ENCODE peak calls at places on chromosomes 13 and 19, in eight cellular contexts. U is Caco-2, X is ovary, H is neural crest cell, N is fibroblast of lung, G is retinal pigment epithelial cell, M is endodermal cell, K is pancreas. R is an unnamed sample.

GRCh38 chr19:19871932-19872331 is 6.2 kb downstream of the ZNF253 start:
- DNase-seq in U (no peak), K (no peak), N (no peak), M (no peak), X (no peak), G (no peak), H (no peak), R (no peak)

GRCh38 chr19:11269408-11269807 is 7.1 kb upstream of the DOCK6 start:
- DNase-seq in N (peak), M (no peak), K (no peak), X (no peak), U (no peak), H (no peak), G (no peak), R (no peak)

GRCh38 chr19:44788971-44789370 is 11.3 kb downstream of the CBLC start:
- DNase-seq in H (no peak), M (no peak), K (no peak), G (no peak), N (no peak), U (no peak), X (no peak), R (no peak)

GRCh38 chr13:40479196-40479845 is 187.1 kb downstream of the FOXO1 start:
- DNase-seq in H (peak), M (no peak), X (no peak), K (no peak), G (no peak), N (no peak), U (no peak), R (no peak)

GRCh38 chr13:92826197-92826596 is 400.4 kb upstream of the GPC6 start:
- DNase-seq in G (no peak), K (peak), N (no peak), H (no peak), U (no peak), X (no peak), M (no peak), R (no peak)

GRCh38 chr19:56119585-56119978 is 1.5 kb downstream of the ZNF787 start:
- DNase-seq in M (no peak), N (no peak), U (no peak), H (no peak), X (no peak), G (no peak), K (no peak), R (peak)

GRCh38 chr19:41863209-41863931 is 3.3 kb downstream of the RPS19 start:
- DNase-seq in M (no peak), G (no peak), U (no peak), H (no peak), N (no peak), K (no peak), X (no peak), R (no peak)

GRCh38 chr19:34669305-34669704 is 7.7 kb downstream of the SCGB2B2 start:
- DNase-seq in U (no peak), N (no peak), G (no peak), X (no peak), H (no peak), M (no peak), K (peak), R (no peak)

GRCh38 chr19:15428956-15429824 is 10.4 kb upstream of the AKAP8L start:
- DNase-seq in K (no peak), U (no peak), G (no peak), N (no peak), M (no peak), H (no peak), X (no peak), R (no peak)

GRCh38 chr19:45852941-45853340 is 10.0 kb downstream of the SYMPK start:
- DNase-seq in U (no peak), H (no peak), K (no peak), G (no peak), X (no peak), N (no peak), M (no peak), R (no peak)

GRCh38 chr19:49690656-49691242 is at the start of gene CPT1C:
- DNase-seq in K (peak), M (peak), G (no peak), U (no peak), H (peak), X (peak), N (peak), R (no peak)

GRCh38 chr13:27194895-27195764 is 23.5 kb upstream of the USP12 start:
- DNase-seq in H (no peak), M (no peak), X (no peak), U (peak), N (peak), G (peak), K (no peak), R (peak)

GRCh38 chr13:59750860-59751259 is 412.9 kb downstream of the DIAPH3 start:
- DNase-seq in U (peak), H (peak), K (peak), N (peak), G (peak), X (no peak), M (peak), R (no peak)

GRCh38 chr13:40171566-40171965 is 494.9 kb downstream of the FOXO1 start:
- DNase-seq in H (no peak), X (no peak), N (no peak), G (no peak), M (no peak), K (no peak), U (no peak), R (no peak)

GRCh38 chr19:39223703-39224279 is 19.7 kb upstream of the SYCN start:
- DNase-seq in K (no peak), H (no peak), U (peak), N (peak), G (no peak), X (no peak), M (peak), R (peak)

GRCh38 chr19:33133438-33134031 is 1.6 kb downstream of the WDR88 start:
- DNase-seq in K (peak), U (peak), M (peak), X (no peak), H (no peak), N (peak), G (no peak), R (no peak)

GRCh38 chr19:35509861-35510625 is 3.4 kb downstream of the DMKN start:
- DNase-seq in K (peak), U (peak), M (peak), H (peak), N (peak), X (peak), G (no peak), R (peak)

GRCh38 chr19:12484011-12484370 is 625 bp downstream of the ZNF709 start:
- DNase-seq in M (no peak), H (no peak), G (no peak), N (peak), U (no peak), K (no peak), X (no peak), R (no peak)

GRCh38 chr13:59269476-59269875 is 894.3 kb downstream of the DIAPH3 start:
- DNase-seq in G (peak), N (peak), M (no peak), X (no peak), H (no peak), K (no peak), U (no peak), R (no peak)

GRCh38 chr19:55091126-55091910 is 15.6 kb downstream of the EPS8L1 start:
- DNase-seq in X (no peak), K (peak), M (peak), H (no peak), U (no peak), N (no peak), G (no peak), R (no peak)

GRCh38 chr19:33387351-33388230 is 14.1 kb downstream of the CEBPG start:
- DNase-seq in M (no peak), K (no peak), H (no peak), U (no peak), X (no peak), G (no peak), N (no peak), R (no peak)

GRCh38 chr13:70835349-70835748 is 727.1 kb upstream of the KLHL1 start:
- DNase-seq in N (no peak), H (no peak), U (no peak), M (no peak), K (no peak), X (no peak), G (no peak), R (no peak)

GRCh38 chr19:3065675-3066357 is 3.5 kb upstream of the TLE5 start:
- DNase-seq in U (peak), M (no peak), X (no peak), K (peak), G (no peak), H (no peak), N (no peak), R (no peak)

GRCh38 chr19:31325342-31325741 is 23.9 kb downstream of the TSHZ3 start:
- DNase-seq in K (no peak), X (no peak), M (peak), U (no peak), N (no peak), H (no peak), G (no peak), R (no peak)

GRCh38 chr13:113882266-113882627 is 18.4 kb upstream of the GAS6 start:
- DNase-seq in H (no peak), U (no peak), N (no peak), M (no peak), X (no peak), G (no peak), K (no peak), R (no peak)

GRCh38 chr19:29329460-29330134 is 116.6 kb upstream of the UQCRFS1 start:
- DNase-seq in M (peak), H (peak), X (no peak), U (peak), K (no peak), G (no peak), N (no peak), R (no peak)

GRCh38 chr13:38688674-38689073 is 1.8 kb downstream of the FREM2 start:
- DNase-seq in N (no peak), G (no peak), K (peak), M (no peak), U (no peak), H (no peak), X (peak), R (no peak)

GRCh38 chr19:17420267-17420924 is 549 bp downstream of the MVB12A start:
- DNase-seq in X (peak), H (peak), M (peak), N (no peak), K (no peak), U (peak), G (no peak), R (peak)

GRCh38 chr13:39655569-39656324 is at the start of gene COG6:
- DNase-seq in K (peak), X (peak), M (peak), H (peak), U (peak), N (peak), G (peak), R (peak)

GRCh38 chr13:69980799-69981198 is 126.8 kb upstream of the ATXN8OS start:
- DNase-seq in N (no peak), K (no peak), M (no peak), U (no peak), H (no peak), X (no peak), G (no peak), R (no peak)

GRCh38 chr13:101305981-101306411 is 110.3 kb downstream of the NALCN start:
- DNase-seq in N (no peak), U (no peak), G (no peak), X (no peak), K (no peak), H (no peak), M (no peak), R (no peak)

GRCh38 chr13:40546047-40546446 is 120.4 kb downstream of the FOXO1 start:
- DNase-seq in K (no peak), U (no peak), N (no peak), G (no peak), M (peak), H (no peak), X (no peak), R (no peak)

DNA sequence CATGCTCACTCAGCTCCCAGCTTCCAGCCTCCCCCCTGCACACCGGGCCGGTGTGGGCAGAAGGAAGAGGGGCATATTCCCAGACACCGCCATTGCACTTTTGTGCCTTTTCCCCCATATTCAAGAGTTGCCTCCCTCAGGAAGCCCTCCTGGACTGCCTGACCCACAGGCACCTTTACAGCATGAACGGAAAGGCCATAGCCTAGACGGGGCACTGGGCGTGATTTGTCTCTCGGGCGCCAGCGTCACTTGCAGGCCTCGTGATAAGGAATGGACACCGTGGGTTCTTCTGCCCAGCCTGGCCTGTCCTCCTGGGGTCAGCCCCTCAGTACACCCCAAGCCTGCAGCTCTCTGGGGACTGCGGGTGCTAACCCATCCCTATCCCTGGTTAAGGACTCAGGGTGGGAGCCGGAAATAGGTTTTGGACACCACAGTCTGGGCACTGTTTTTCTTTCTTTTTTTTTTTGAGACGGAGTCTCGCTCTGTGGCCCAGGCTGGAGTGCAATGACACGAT is 933 bp upstream of the UQCR11 start:
- DNase-seq in M (no peak), X (no peak), G (no peak), K (no peak), U (no peak), H (no peak), N (no peak), R (no peak)
- TF ChIP-seq CTCF in M (no peak), X (no peak), G (no peak), K (no peak), U (no peak), H (no peak), N (no peak), R (no peak)

GRCh38 chr13:98481511-98481951 is 95.4 kb downstream of the STK24 start:
- DNase-seq in K (no peak), M (no peak), H (no peak), U (no peak), X (no peak), N (peak), G (no peak), R (no peak)

GRCh38 chr13:98480915-98481510 is 95.9 kb downstream of the STK24 start:
- DNase-seq in G (no peak), K (no peak), X (no peak), U (no peak), H (no peak), M (no peak), N (peak), R (no peak)

GRCh38 chr13:98483636-98484288 is 93.1 kb downstream of the STK24 start:
- DNase-seq in N (peak), M (no peak), K (no peak), X (no peak), H (no peak), U (no peak), G (no peak), R (no peak)

GRCh38 chr13:98484289-98485219 is 92.4 kb downstream of the STK24 start:
- DNase-seq in N (peak), M (peak), U (peak), G (peak), H (peak), X (peak), K (peak), R (peak)

DNA sequence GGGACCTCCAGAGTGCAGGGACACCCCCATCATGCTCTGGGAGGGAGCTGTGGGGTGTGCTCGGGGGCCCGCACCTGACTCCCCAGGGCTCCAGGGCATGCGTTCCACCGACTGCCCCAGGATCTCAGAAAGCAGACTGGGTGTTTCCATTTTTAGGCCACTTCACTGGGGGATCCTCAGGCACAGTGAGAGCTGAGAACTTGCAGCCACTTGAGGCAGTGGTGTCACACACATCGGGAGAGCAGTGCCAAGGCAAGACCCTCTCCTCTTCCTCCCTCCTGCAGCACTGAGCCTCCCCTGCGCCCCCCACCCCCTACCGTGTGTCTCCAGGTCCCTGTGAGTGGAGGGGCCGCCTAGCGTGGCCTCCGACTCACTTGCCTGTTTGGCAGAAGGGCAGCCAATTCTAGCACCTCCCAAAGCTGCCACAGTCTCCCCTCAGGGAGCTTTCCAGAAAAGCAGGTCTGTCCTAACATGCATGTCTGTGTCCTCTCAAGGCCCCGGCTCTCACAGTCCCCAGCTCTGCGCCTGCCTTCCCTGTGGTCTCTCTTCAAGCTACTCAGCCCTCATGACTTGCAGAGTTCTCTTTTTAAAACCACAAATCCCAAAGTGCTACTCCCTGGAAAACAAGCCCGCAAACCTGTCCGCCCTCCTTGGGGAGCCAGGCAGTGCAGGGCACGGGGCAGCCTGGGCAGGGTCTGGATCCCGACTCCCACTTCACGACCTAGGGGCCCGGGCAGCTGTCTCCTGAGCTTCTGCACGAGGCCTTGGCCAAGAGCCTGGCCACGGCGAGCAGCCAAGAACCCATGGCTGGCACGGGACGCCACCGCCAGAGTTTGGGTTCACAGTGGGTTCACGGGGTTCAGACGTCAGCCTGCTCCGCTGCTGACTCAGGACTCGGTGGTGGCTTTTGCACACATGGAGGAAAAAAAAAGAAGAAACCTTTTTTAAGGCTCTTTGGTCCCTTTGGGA is 94.1 kb downstream of the STK24 start:
- DNase-seq in X (peak), K (peak), U (no peak), N (peak), H (no peak), G (peak), M (peak), R (no peak)
- TF ChIP-seq CTCF in X (no peak), K (no peak), U (peak), N (peak), H (peak), G (peak), M (peak), R (no peak)

GRCh38 chr13:19345916-19346422 is 164.3 kb upstream of the TUBA3C start:
- DNase-seq in U (no peak), M (no peak), H (no peak), N (no peak), X (no peak), K (no peak), G (no peak), R (no peak)
- TF ChIP-seq CTCF in U (no peak), M (no peak), H (no peak), N (no peak), X (no peak), K (no peak), G (no peak), R (no peak)

GRCh38 chr13:33388254-33388998 is 102.9 kb upstream of the STARD13 start:
- DNase-seq in M (no peak), G (no peak), K (no peak), U (no peak), H (no peak), N (no peak), X (no peak), R (peak)
- TF ChIP-seq CTCF in M (peak), G (no peak), K (no peak), U (no peak), H (no peak), N (no peak), X (no peak), R (no peak)

DNA sequence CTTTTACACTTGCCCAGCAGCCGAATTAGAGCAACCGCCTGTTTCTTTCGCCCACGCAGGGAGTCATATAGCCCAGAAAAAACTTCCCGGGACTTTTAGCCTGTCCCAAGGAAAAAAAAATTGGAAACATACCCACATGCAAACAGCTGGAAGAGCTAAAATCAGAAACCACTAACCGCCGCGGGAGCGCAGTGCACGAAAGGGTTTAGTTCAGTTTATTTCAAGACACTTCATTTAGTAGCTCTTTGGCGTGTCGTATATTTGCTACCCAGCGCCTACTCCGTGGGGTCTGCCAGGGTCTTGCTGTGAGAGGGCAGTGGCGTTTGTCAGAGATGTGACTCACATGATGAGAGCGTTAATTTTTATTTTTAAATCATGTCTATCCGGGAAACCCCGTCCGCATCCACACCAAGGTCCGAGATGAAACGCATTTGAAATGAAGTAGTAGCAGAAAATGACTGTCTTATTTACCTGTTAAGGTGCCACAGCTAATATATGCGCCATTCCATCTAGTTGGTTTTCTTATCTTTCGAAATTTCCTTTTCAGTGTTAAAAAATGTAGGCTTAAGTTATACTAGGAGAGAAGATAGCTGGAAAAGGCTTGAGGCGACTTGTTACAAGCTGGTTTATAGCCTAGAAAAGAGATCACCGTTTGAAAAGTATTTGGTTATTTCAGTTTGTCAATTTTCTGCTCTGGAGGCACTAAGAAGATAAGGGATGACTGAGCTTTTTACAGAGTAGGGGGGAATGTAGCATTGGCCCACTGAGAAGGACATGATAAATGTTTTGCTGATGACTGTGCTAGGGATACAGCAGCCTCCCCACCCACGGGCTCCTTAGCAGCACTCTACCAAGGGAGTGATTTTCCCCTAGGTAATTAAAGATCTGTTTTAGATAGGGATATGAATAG is 1.7 kb downstream of the KLF5 start:
- DNase-seq in H (no peak), K (peak), U (no peak), M (no peak), X (peak), N (peak), G (no peak), R (no peak)
- TF ChIP-seq CTCF in H (no peak), K (no peak), U (no peak), M (no peak), X (no peak), N (no peak), G (no peak), R (no peak)

DNA sequence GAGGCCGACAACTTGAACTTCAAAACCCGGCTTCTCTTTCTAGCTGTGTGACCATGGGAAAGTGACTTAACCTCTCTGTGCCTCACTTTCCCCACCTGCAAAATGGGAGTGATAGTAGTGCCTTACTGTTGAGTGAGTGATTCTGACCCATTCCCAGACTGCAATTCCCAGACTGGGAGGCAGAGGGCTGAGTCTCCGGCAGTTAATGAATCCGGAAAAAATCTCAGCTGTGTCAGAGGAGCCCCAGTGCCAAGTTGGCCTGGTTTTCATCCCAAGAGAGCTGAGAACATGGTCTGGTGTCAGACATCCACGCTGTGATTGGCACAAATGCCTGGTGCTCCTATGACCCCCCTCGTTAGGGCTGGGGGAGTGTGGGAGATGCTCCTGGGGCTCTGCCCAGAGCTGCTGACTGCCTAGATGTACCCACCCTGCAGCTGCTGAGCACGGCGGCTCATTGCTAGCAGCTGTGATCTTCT is 50.0 kb downstream of the PIN1 start:
- DNase-seq in M (peak), K (peak), N (peak), H (no peak), G (no peak), U (peak), X (peak), R (no peak)
- TF ChIP-seq CTCF in M (peak), K (no peak), N (peak), H (no peak), G (peak), U (peak), X (no peak), R (no peak)